ENCODE peak calls at places on chromosomes 5 and 9, in nine cellular contexts. One of them, this sample, is unnamed.

GRCh38 chr9:19085295-19085694 is 17.4 kb downstream of the HAUS6 start:
- DNase-seq in right atrium auricular region: no peak
- DNase-seq in lower lobe of right lung: no peak
- DNase-seq in body of pancreas: no peak
- DNase-seq in Panc1: no peak
- DNase-seq in CD8-positive, alpha-beta memory T cell: no peak
- DNase-seq in tibial artery: no peak
- DNase-seq in uterus: no peak
- DNase-seq in neuronal stem cell: no peak
- DNase-seq in this sample: no peak

GRCh38 chr9:114141553-114142548 is 13.5 kb upstream of the COL27A1 start:
- DNase-seq in right atrium auricular region: no peak
- DNase-seq in lower lobe of right lung: no peak
- DNase-seq in body of pancreas: peak; percentile 72
- DNase-seq in Panc1: no peak
- DNase-seq in CD8-positive, alpha-beta memory T cell: no peak
- DNase-seq in tibial artery: peak; percentile 43
- DNase-seq in uterus: peak; percentile 39
- DNase-seq in neuronal stem cell: no peak
- DNase-seq in this sample: peak; percentile 37

GRCh38 chr5:92800360-92800759 is 780.7 kb downstream of the NR2F1-AS1 start:
- DNase-seq in right atrium auricular region: no peak
- DNase-seq in lower lobe of right lung: no peak
- DNase-seq in body of pancreas: no peak
- DNase-seq in Panc1: no peak
- DNase-seq in CD8-positive, alpha-beta memory T cell: no peak
- DNase-seq in tibial artery: no peak
- DNase-seq in uterus: no peak
- DNase-seq in neuronal stem cell: no peak
- DNase-seq in this sample: no peak

GRCh38 chr5:74035521-74035937 is 409.5 kb downstream of the ARHGEF28 start:
- DNase-seq in right atrium auricular region: no peak
- DNase-seq in lower lobe of right lung: no peak
- DNase-seq in body of pancreas: no peak
- DNase-seq in Panc1: peak; percentile 22
- DNase-seq in CD8-positive, alpha-beta memory T cell: no peak
- DNase-seq in tibial artery: peak; percentile 28
- DNase-seq in uterus: peak; percentile 28
- DNase-seq in neuronal stem cell: no peak
- DNase-seq in this sample: no peak

GRCh38 chr9:76677481-76678055 is 86.7 kb upstream of the PCA3 start:
- DNase-seq in right atrium auricular region: no peak
- DNase-seq in lower lobe of right lung: no peak
- DNase-seq in body of pancreas: peak; percentile 58
- DNase-seq in Panc1: no peak
- DNase-seq in CD8-positive, alpha-beta memory T cell: no peak
- DNase-seq in tibial artery: no peak
- DNase-seq in uterus: peak; percentile 52
- DNase-seq in neuronal stem cell: no peak
- DNase-seq in this sample: no peak

GRCh38 chr9:91837982-91838731 is 111.9 kb downstream of the ROR2 start:
- DNase-seq in right atrium auricular region: peak; percentile 73
- DNase-seq in lower lobe of right lung: peak; percentile 82
- DNase-seq in body of pancreas: peak; percentile 64
- DNase-seq in Panc1: no peak
- DNase-seq in CD8-positive, alpha-beta memory T cell: no peak
- DNase-seq in tibial artery: peak; percentile 41
- DNase-seq in uterus: peak; percentile 67
- DNase-seq in neuronal stem cell: no peak
- DNase-seq in this sample: peak; percentile 85

GRCh38 chr5:128062172-128062746 is 21.3 kb upstream of the SLC12A2 start:
- DNase-seq in right atrium auricular region: no peak
- DNase-seq in lower lobe of right lung: no peak
- DNase-seq in body of pancreas: no peak
- DNase-seq in Panc1: no peak
- DNase-seq in CD8-positive, alpha-beta memory T cell: no peak
- DNase-seq in tibial artery: no peak
- DNase-seq in uterus: no peak
- DNase-seq in neuronal stem cell: no peak
- DNase-seq in this sample: no peak

GRCh38 chr5:107469485-107469884 is 201.3 kb downstream of the EFNA5 start:
- DNase-seq in right atrium auricular region: no peak
- DNase-seq in lower lobe of right lung: no peak
- DNase-seq in body of pancreas: no peak
- DNase-seq in Panc1: peak; percentile 92
- DNase-seq in CD8-positive, alpha-beta memory T cell: no peak
- DNase-seq in tibial artery: no peak
- DNase-seq in uterus: no peak
- DNase-seq in neuronal stem cell: no peak
- DNase-seq in this sample: no peak

GRCh38 chr9:109289931-109290330 is 30.9 kb downstream of the EPB41L4B start:
- DNase-seq in right atrium auricular region: no peak
- DNase-seq in lower lobe of right lung: no peak
- DNase-seq in body of pancreas: peak; percentile 39
- DNase-seq in Panc1: no peak
- DNase-seq in CD8-positive, alpha-beta memory T cell: no peak
- DNase-seq in tibial artery: no peak
- DNase-seq in uterus: no peak
- DNase-seq in neuronal stem cell: no peak
- DNase-seq in this sample: no peak

GRCh38 chr5:37722236-37723146 is 117.3 kb downstream of the GDNF start:
- DNase-seq in right atrium auricular region: no peak
- DNase-seq in lower lobe of right lung: no peak
- DNase-seq in body of pancreas: no peak
- DNase-seq in Panc1: peak; percentile 57
- DNase-seq in CD8-positive, alpha-beta memory T cell: no peak
- DNase-seq in tibial artery: no peak
- DNase-seq in uterus: no peak
- DNase-seq in neuronal stem cell: peak; percentile 20
- DNase-seq in this sample: no peak

GRCh38 chr5:154318691-154319090 is 127.1 kb upstream of the SAP30L start:
- DNase-seq in right atrium auricular region: no peak
- DNase-seq in lower lobe of right lung: no peak
- DNase-seq in body of pancreas: no peak
- DNase-seq in Panc1: no peak
- DNase-seq in CD8-positive, alpha-beta memory T cell: no peak
- DNase-seq in tibial artery: no peak
- DNase-seq in uterus: no peak
- DNase-seq in neuronal stem cell: no peak
- DNase-seq in this sample: no peak

GRCh38 chr5:15835514-15835913 is 335.5 kb downstream of the FBXL7 start:
- DNase-seq in right atrium auricular region: no peak
- DNase-seq in lower lobe of right lung: no peak
- DNase-seq in body of pancreas: no peak
- DNase-seq in Panc1: no peak
- DNase-seq in CD8-positive, alpha-beta memory T cell: no peak
- DNase-seq in tibial artery: no peak
- DNase-seq in uterus: no peak
- DNase-seq in neuronal stem cell: no peak
- DNase-seq in this sample: no peak

GRCh38 chr5:108079754-108080153 is 302.1 kb downstream of the FBXL17 start:
- DNase-seq in right atrium auricular region: no peak
- DNase-seq in lower lobe of right lung: no peak
- DNase-seq in body of pancreas: no peak
- DNase-seq in Panc1: no peak
- DNase-seq in CD8-positive, alpha-beta memory T cell: no peak
- DNase-seq in tibial artery: no peak
- DNase-seq in uterus: no peak
- DNase-seq in neuronal stem cell: no peak
- DNase-seq in this sample: no peak

GRCh38 chr9:16515879-16516289 is 354.6 kb downstream of the BNC2 start:
- DNase-seq in right atrium auricular region: no peak
- DNase-seq in lower lobe of right lung: no peak
- DNase-seq in body of pancreas: no peak
- DNase-seq in Panc1: no peak
- DNase-seq in CD8-positive, alpha-beta memory T cell: no peak
- DNase-seq in tibial artery: no peak
- DNase-seq in uterus: no peak
- DNase-seq in neuronal stem cell: no peak
- DNase-seq in this sample: no peak

GRCh38 chr9:133121200-133122166 is at the start of gene RALGDS:
- DNase-seq in right atrium auricular region: peak; percentile 89
- DNase-seq in lower lobe of right lung: peak; percentile 93
- DNase-seq in body of pancreas: peak; percentile 95
- DNase-seq in Panc1: no peak
- DNase-seq in CD8-positive, alpha-beta memory T cell: peak; percentile 90
- DNase-seq in tibial artery: peak; percentile 88
- DNase-seq in uterus: peak; percentile 88
- DNase-seq in neuronal stem cell: peak; percentile 89
- DNase-seq in this sample: peak; percentile 93

GRCh38 chr5:177124486-177124991 is 9.0 kb upstream of the NSD1 start:
- DNase-seq in right atrium auricular region: no peak
- DNase-seq in lower lobe of right lung: no peak
- DNase-seq in body of pancreas: no peak
- DNase-seq in Panc1: no peak
- DNase-seq in CD8-positive, alpha-beta memory T cell: no peak
- DNase-seq in tibial artery: no peak
- DNase-seq in uterus: no peak
- DNase-seq in neuronal stem cell: no peak
- DNase-seq in this sample: no peak

GRCh38 chr5:16574789-16575785 is 41.7 kb downstream of the RETREG1 start:
- DNase-seq in right atrium auricular region: no peak
- DNase-seq in lower lobe of right lung: no peak
- DNase-seq in body of pancreas: peak; percentile 17
- DNase-seq in Panc1: peak; percentile 98
- DNase-seq in CD8-positive, alpha-beta memory T cell: no peak
- DNase-seq in tibial artery: peak; percentile 57
- DNase-seq in uterus: no peak
- DNase-seq in neuronal stem cell: peak; percentile 31
- DNase-seq in this sample: no peak

GRCh38 chr9:104093647-104094533 is at the start of gene SMC2:
- DNase-seq in right atrium auricular region: peak; percentile 91
- DNase-seq in lower lobe of right lung: peak; percentile 96
- DNase-seq in body of pancreas: peak; percentile 95
- DNase-seq in Panc1: peak; percentile 74
- DNase-seq in CD8-positive, alpha-beta memory T cell: peak; percentile 89
- DNase-seq in tibial artery: peak; percentile 91
- DNase-seq in uterus: peak; percentile 89
- DNase-seq in neuronal stem cell: peak; percentile 87
- DNase-seq in this sample: peak; percentile 91
- H3K4me1 ChIP-seq in right atrium auricular region: no peaks in the 10 kb centered on the region
- H3K4me1 ChIP-seq in lower lobe of right lung: peaks cover 30% of the 10 kb centered on the region
- H3K4me1 ChIP-seq in body of pancreas: peaks cover 25% of the 10 kb centered on the region
- H3K4me1 ChIP-seq in Panc1: peaks cover 10% of the 10 kb centered on the region
- H3K4me1 ChIP-seq in CD8-positive, alpha-beta memory T cell: peaks cover 16% of the 10 kb centered on the region
- H3K4me1 ChIP-seq in tibial artery: no peaks in the 10 kb centered on the region
- H3K4me1 ChIP-seq in uterus: peaks cover 6% of the 10 kb centered on the region
- H3K4me1 ChIP-seq in neuronal stem cell: peaks cover 3% of the 10 kb centered on the region
- H3K4me1 ChIP-seq in this sample: peaks cover 24% of the 10 kb centered on the region

GRCh38 chr5:410911-411517 is 32.0 kb upstream of the EXOC3 start:
- DNase-seq in right atrium auricular region: no peak
- DNase-seq in lower lobe of right lung: no peak
- DNase-seq in body of pancreas: no peak
- DNase-seq in Panc1: no peak
- DNase-seq in CD8-positive, alpha-beta memory T cell: no peak
- DNase-seq in tibial artery: no peak
- DNase-seq in uterus: no peak
- DNase-seq in neuronal stem cell: no peak
- DNase-seq in this sample: no peak
- H3K4me3 ChIP-seq in right atrium auricular region: no peak overlapping the region
- H3K4me3 ChIP-seq in lower lobe of right lung: no peak overlapping the region
- H3K4me3 ChIP-seq in body of pancreas: no peak overlapping the region
- H3K4me3 ChIP-seq in Panc1: no peak overlapping the region
- H3K4me3 ChIP-seq in CD8-positive, alpha-beta memory T cell: no peak overlapping the region
- H3K4me3 ChIP-seq in tibial artery: no peak overlapping the region
- H3K4me3 ChIP-seq in uterus: no peak overlapping the region
- H3K4me3 ChIP-seq in neuronal stem cell: no peak overlapping the region
- H3K4me3 ChIP-seq in this sample: no peak overlapping the region

DNA sequence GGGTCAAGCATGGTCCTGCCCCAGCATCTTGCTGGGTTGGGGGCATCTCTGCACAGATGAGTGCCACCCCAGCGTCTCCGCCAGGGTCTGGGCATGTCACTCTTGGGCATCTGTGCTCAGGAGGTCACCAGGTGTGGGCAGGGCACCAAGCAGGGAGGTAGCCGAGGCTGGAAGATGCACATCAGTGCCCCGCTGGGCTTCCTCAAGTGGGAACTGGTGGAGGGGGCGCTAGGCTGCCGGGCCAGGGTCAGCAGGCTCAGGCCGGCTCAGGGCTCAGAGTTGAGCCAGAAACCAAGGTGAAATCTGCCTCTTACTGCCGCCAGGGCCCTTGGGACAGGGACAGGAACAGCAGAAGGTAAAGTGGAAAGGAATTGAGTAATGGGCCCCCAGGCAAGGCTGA is 4.0 kb upstream of the FUT7 start:
- DNase-seq in right atrium auricular region: no peak
- DNase-seq in lower lobe of right lung: no peak
- DNase-seq in body of pancreas: no peak
- DNase-seq in Panc1: no peak
- DNase-seq in CD8-positive, alpha-beta memory T cell: no peak
- DNase-seq in tibial artery: no peak
- DNase-seq in uterus: no peak
- DNase-seq in neuronal stem cell: no peak
- DNase-seq in this sample: no peak
- H3K4me1 ChIP-seq in right atrium auricular region: no peaks in the 10 kb centered on the region
- H3K4me1 ChIP-seq in lower lobe of right lung: peaks cover 37% of the 10 kb centered on the region
- H3K4me1 ChIP-seq in body of pancreas: peaks cover 13% of the 10 kb centered on the region
- H3K4me1 ChIP-seq in Panc1: peaks cover 5% of the 10 kb centered on the region
- H3K4me1 ChIP-seq in CD8-positive, alpha-beta memory T cell: peaks cover 32% of the 10 kb centered on the region
- H3K4me1 ChIP-seq in tibial artery: no peaks in the 10 kb centered on the region
- H3K4me1 ChIP-seq in uterus: no peaks in the 10 kb centered on the region
- H3K4me1 ChIP-seq in neuronal stem cell: peaks cover 3% of the 10 kb centered on the region
- H3K4me1 ChIP-seq in this sample: peaks cover 30% of the 10 kb centered on the region

DNA sequence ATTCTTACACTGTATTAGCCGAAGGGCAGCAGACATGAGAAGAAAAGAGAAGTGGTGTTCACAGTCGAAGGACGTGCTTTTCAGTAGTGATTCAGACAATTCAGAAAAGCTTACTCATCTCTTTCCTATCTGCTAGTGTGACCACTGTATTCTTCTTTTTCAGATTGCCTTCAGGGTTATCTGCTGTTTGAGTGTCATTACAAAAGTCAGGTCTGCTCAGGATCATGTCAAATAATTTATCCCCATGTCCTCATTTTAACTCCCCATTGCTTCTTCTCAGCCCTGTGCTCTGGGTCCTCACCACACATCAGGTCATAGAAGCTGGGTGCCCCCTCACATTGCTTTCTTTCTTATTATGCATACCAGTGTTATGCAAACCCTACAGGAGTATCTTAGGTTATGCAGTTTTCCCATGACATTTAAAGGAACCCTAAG is 394.0 kb downstream of the CETN3 start:
- DNase-seq in right atrium auricular region: no peak
- DNase-seq in lower lobe of right lung: no peak
- DNase-seq in body of pancreas: no peak
- DNase-seq in Panc1: no peak
- DNase-seq in CD8-positive, alpha-beta memory T cell: no peak
- DNase-seq in tibial artery: no peak
- DNase-seq in uterus: no peak
- DNase-seq in neuronal stem cell: no peak
- DNase-seq in this sample: no peak
- H3K4me3 ChIP-seq in right atrium auricular region: no peak overlapping the region
- H3K4me3 ChIP-seq in lower lobe of right lung: no peak overlapping the region
- H3K4me3 ChIP-seq in body of pancreas: no peak overlapping the region
- H3K4me3 ChIP-seq in Panc1: no peak overlapping the region
- H3K4me3 ChIP-seq in CD8-positive, alpha-beta memory T cell: no peak overlapping the region
- H3K4me3 ChIP-seq in tibial artery: no peak overlapping the region
- H3K4me3 ChIP-seq in uterus: no peak overlapping the region
- H3K4me3 ChIP-seq in neuronal stem cell: no peak overlapping the region
- H3K4me3 ChIP-seq in this sample: no peak overlapping the region

This sample was measured in stomach.